ENCODE peak calls at places on chromosomes 3 and 15, in six cellular contexts. One of them, this sample, is unnamed.

GRCh38 chr3:175585898-175586297 is 726.8 kb downstream of the NAALADL2 start:
- DNase-seq in left ventricle myocardium inferior: no peak
- DNase-seq in AG04450: peak; percentile 46
- DNase-seq in endothelial cell: no peak
- DNase-seq in MM.1S: no peak
- DNase-seq in Panc1: no peak
- DNase-seq in this sample: no peak

GRCh38 chr15:45891766-45892165 is 256.9 kb downstream of the SQOR start:
- DNase-seq in left ventricle myocardium inferior: peak; percentile 18
- DNase-seq in AG04450: no peak
- DNase-seq in endothelial cell: no peak
- DNase-seq in MM.1S: no peak
- DNase-seq in Panc1: no peak
- DNase-seq in this sample: no peak

GRCh38 chr15:70035719-70036077 is 62.0 kb downstream of the TLE3 start:
- DNase-seq in left ventricle myocardium inferior: no peak
- DNase-seq in AG04450: no peak
- DNase-seq in endothelial cell: no peak
- DNase-seq in MM.1S: peak; percentile 64
- DNase-seq in Panc1: no peak
- DNase-seq in this sample: peak; percentile 90

GRCh38 chr3:119849126-119849525 is 67.2 kb downstream of the NR1I2 start:
- DNase-seq in left ventricle myocardium inferior: no peak
- DNase-seq in AG04450: no peak
- DNase-seq in endothelial cell: no peak
- DNase-seq in MM.1S: no peak
- DNase-seq in Panc1: no peak
- DNase-seq in this sample: no peak

GRCh38 chr3:188019761-188020160 is 134.2 kb upstream of the LPP start:
- DNase-seq in left ventricle myocardium inferior: no peak
- DNase-seq in AG04450: no peak
- DNase-seq in endothelial cell: no peak
- DNase-seq in MM.1S: no peak
- DNase-seq in Panc1: no peak
- DNase-seq in this sample: no peak

GRCh38 chr15:64635486-64635815 is 139.9 kb downstream of the RBPMS2 start:
- DNase-seq in left ventricle myocardium inferior: no peak
- DNase-seq in AG04450: peak; percentile 42
- DNase-seq in endothelial cell: no peak
- DNase-seq in MM.1S: no peak
- DNase-seq in Panc1: no peak
- DNase-seq in this sample: no peak

GRCh38 chr15:77507911-77508310 is 87.2 kb downstream of the HMG20A start:
- DNase-seq in left ventricle myocardium inferior: peak; percentile 71
- DNase-seq in AG04450: no peak
- DNase-seq in endothelial cell: no peak
- DNase-seq in MM.1S: no peak
- DNase-seq in Panc1: no peak
- DNase-seq in this sample: peak; percentile 34

GRCh38 chr3:48407542-48408099 is 22.3 kb downstream of the PLXNB1 start:
- DNase-seq in left ventricle myocardium inferior: no peak
- DNase-seq in AG04450: no peak
- DNase-seq in endothelial cell: peak; percentile 2
- DNase-seq in MM.1S: no peak
- DNase-seq in Panc1: no peak
- DNase-seq in this sample: peak; percentile 9

GRCh38 chr3:13115991-13116390 is 42.8 kb upstream of the IQSEC1 start:
- DNase-seq in left ventricle myocardium inferior: no peak
- DNase-seq in AG04450: no peak
- DNase-seq in endothelial cell: no peak
- DNase-seq in MM.1S: no peak
- DNase-seq in Panc1: no peak
- DNase-seq in this sample: no peak

GRCh38 chr15:100256096-100256984 is 85.4 kb downstream of the ADAMTS17 start:
- DNase-seq in left ventricle myocardium inferior: no peak
- DNase-seq in AG04450: no peak
- DNase-seq in endothelial cell: no peak
- DNase-seq in MM.1S: no peak
- DNase-seq in Panc1: no peak
- DNase-seq in this sample: no peak

GRCh38 chr3:46187876-46188275 is 20.2 kb downstream of the CCR1 start:
- DNase-seq in left ventricle myocardium inferior: no peak
- DNase-seq in AG04450: no peak
- DNase-seq in endothelial cell: no peak
- DNase-seq in MM.1S: peak; percentile 76
- DNase-seq in Panc1: no peak
- DNase-seq in this sample: peak; percentile 46

DNA sequence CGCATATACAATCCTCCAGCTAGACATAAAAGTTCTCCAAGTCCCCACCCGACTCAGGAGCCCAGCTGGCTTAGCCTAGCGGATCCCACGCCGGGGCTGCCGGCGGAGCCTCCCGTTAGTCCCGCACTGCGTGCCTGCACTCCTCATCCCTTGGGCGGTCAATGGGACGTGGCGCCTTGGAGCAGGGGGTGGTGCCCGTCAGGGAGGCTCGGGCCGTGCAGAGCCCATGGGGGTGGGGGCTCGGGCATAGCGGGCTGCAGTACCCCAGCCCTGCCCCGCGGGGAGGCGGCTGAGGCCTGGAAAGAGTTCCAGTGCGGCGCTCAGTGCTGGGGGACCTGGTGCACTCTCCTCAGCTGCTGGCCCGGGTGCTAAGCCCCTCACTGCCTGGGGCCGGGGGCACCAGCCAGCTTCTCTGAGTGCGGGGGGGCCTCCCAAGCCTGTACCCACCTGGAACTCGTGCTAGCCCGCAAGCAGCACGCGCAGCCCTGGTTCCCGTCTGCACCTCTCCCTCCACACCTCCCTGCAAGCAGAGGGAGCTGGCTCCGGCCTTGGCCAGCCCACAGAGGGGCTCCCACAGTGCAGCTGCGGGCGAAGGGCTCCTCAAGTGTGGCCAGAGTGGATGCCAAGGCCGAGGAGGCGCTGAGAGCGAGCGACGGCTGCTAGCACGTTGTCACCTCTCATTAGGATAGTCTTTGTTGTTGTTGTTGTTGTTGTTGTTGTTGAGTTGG is 12.2 kb upstream of the CCDC50 start:
- DNase-seq in left ventricle myocardium inferior: no peak
- DNase-seq in AG04450: no peak
- DNase-seq in endothelial cell: no peak
- DNase-seq in MM.1S: no peak
- DNase-seq in Panc1: no peak
- DNase-seq in this sample: no peak
- TF ChIP-seq CTCF in left ventricle myocardium inferior: no peak
- TF ChIP-seq CTCF in AG04450: no peak
- TF ChIP-seq CTCF in endothelial cell: no peak
- TF ChIP-seq CTCF in MM.1S: no peak
- TF ChIP-seq CTCF in Panc1: no peak
- TF ChIP-seq CTCF in this sample: no peak

DNA sequence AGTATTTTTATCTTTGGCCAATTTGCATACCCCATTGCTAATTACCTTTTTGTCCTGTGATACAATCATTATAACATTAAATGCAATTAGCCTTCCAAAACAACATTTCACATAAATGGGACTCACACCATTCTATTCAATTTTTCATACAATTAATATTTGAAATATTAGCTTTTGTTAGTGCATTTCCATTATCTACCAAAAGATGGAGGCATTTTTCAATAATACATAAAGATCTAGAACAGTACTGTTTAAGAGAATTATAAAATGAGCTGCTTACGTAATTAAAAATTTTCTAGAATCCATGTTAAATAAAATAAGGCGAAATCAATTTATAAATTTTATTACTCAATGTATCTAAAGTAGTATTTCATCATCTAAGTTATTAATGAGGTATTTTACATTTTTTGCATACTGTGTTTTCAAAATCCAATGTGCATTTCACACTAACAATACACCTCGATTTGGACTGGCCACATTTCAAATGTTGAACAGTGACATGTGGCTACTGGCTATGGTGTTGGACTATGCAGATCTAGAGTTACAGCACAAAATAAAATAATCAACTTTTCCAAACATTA is 74.3 kb downstream of the TJP1 start:
- DNase-seq in left ventricle myocardium inferior: no peak
- DNase-seq in AG04450: no peak
- DNase-seq in endothelial cell: no peak
- DNase-seq in MM.1S: peak; percentile 41
- DNase-seq in Panc1: no peak
- DNase-seq in this sample: no peak
- TF ChIP-seq CTCF in left ventricle myocardium inferior: peak; percentile 61
- TF ChIP-seq CTCF in AG04450: peak; percentile 46
- TF ChIP-seq CTCF in endothelial cell: no peak
- TF ChIP-seq CTCF in MM.1S: peak; percentile 52
- TF ChIP-seq CTCF in Panc1: peak; percentile 28
- TF ChIP-seq CTCF in this sample: peak; percentile 12

GRCh38 chr3:97764186-97765055 is at the start of gene ARL6:
- DNase-seq in left ventricle myocardium inferior: peak; percentile 82
- DNase-seq in AG04450: peak; percentile 59
- DNase-seq in endothelial cell: peak; percentile 78
- DNase-seq in MM.1S: peak; percentile 87
- DNase-seq in Panc1: peak; percentile 78
- DNase-seq in this sample: peak; percentile 75
- TF ChIP-seq CTCF in left ventricle myocardium inferior: no peak
- TF ChIP-seq CTCF in AG04450: peak; percentile 32
- TF ChIP-seq CTCF in endothelial cell: no peak
- TF ChIP-seq CTCF in MM.1S: no peak
- TF ChIP-seq CTCF in Panc1: peak; percentile 34
- TF ChIP-seq CTCF in this sample: no peak

GRCh38 chr3:147415819-147416218 is 6.7 kb downstream of the ZIC1 start:
- DNase-seq in left ventricle myocardium inferior: no peak
- DNase-seq in AG04450: no peak
- DNase-seq in endothelial cell: no peak
- DNase-seq in MM.1S: no peak
- DNase-seq in Panc1: no peak
- DNase-seq in this sample: no peak
- TF ChIP-seq CTCF in left ventricle myocardium inferior: no peak
- TF ChIP-seq CTCF in AG04450: peak; percentile 20
- TF ChIP-seq CTCF in endothelial cell: no peak
- TF ChIP-seq CTCF in MM.1S: no peak
- TF ChIP-seq CTCF in Panc1: no peak
- TF ChIP-seq CTCF in this sample: no peak

GRCh38 chr3:184584001-184584891 is 22.7 kb downstream of the EPHB3 start:
- DNase-seq in left ventricle myocardium inferior: peak; percentile 16
- DNase-seq in AG04450: no peak
- DNase-seq in endothelial cell: peak; percentile 49
- DNase-seq in MM.1S: no peak
- DNase-seq in Panc1: no peak
- DNase-seq in this sample: no peak
- TF ChIP-seq CTCF in left ventricle myocardium inferior: peak; percentile 30
- TF ChIP-seq CTCF in AG04450: peak; percentile 29
- TF ChIP-seq CTCF in endothelial cell: no peak
- TF ChIP-seq CTCF in MM.1S: peak; percentile 23
- TF ChIP-seq CTCF in Panc1: no peak
- TF ChIP-seq CTCF in this sample: no peak

GRCh38 chr3:66812741-66813140 is 185.4 kb upstream of the KBTBD8 start:
- DNase-seq in left ventricle myocardium inferior: no peak
- DNase-seq in AG04450: no peak
- DNase-seq in endothelial cell: no peak
- DNase-seq in MM.1S: no peak
- DNase-seq in Panc1: no peak
- DNase-seq in this sample: no peak

GRCh38 chr3:66817946-66818557 is 180.1 kb upstream of the KBTBD8 start:
- DNase-seq in left ventricle myocardium inferior: no peak
- DNase-seq in AG04450: no peak
- DNase-seq in endothelial cell: no peak
- DNase-seq in MM.1S: no peak
- DNase-seq in Panc1: no peak
- DNase-seq in this sample: no peak

GRCh38 chr3:66812126-66812525 is 186.0 kb upstream of the KBTBD8 start:
- DNase-seq in left ventricle myocardium inferior: no peak
- DNase-seq in AG04450: no peak
- DNase-seq in endothelial cell: no peak
- DNase-seq in MM.1S: peak; percentile 46
- DNase-seq in Panc1: no peak
- DNase-seq in this sample: no peak

GRCh38 chr3:66819993-66820501 is 178.1 kb upstream of the KBTBD8 start:
- DNase-seq in left ventricle myocardium inferior: no peak
- DNase-seq in AG04450: no peak
- DNase-seq in endothelial cell: no peak
- DNase-seq in MM.1S: no peak
- DNase-seq in Panc1: no peak
- DNase-seq in this sample: no peak

DNA sequence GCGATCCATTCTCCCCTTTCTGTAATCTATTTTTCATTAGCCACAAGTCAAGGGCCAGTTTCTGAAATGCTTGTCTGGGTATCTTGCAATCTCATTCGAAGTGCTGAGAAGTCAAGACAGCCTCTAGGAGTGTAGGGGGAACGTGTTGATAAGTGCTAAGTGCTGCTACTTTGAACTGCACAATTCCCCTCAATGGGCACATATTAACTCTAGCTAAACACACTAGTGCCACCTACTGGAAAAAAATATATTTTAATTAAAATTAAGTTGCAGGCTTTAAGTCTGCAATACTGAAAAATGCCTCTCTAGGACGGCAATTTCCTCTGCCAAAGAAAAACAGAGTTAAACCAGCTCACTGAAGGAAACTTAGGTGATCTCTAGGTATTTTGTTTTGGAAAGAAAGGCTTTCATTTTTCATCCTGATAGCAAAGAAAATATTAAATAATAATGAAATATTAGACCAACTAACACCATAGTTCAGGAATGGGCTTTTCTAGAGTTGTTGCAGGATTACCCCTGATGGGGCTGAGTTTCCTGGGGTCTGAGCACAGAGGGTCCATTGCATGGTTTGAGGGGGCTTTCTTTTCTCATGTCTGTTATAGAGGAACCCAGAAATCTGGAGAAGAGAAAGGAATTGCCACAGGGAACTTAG is 181.9 kb upstream of the KBTBD8 start:
- DNase-seq in left ventricle myocardium inferior: no peak
- DNase-seq in AG04450: peak; percentile 47
- DNase-seq in endothelial cell: no peak
- DNase-seq in MM.1S: peak; percentile 79
- DNase-seq in Panc1: no peak
- DNase-seq in this sample: peak; percentile 49
- TF ChIP-seq CTCF in left ventricle myocardium inferior: peak; percentile 70
- TF ChIP-seq CTCF in AG04450: peak; percentile 69
- TF ChIP-seq CTCF in endothelial cell: peak; percentile 75
- TF ChIP-seq CTCF in MM.1S: peak; percentile 39
- TF ChIP-seq CTCF in Panc1: peak; percentile 62
- TF ChIP-seq CTCF in this sample: no peak